ENCODE peak calls at places on chromosomes 3 and 15, in ten cellular contexts. O is pancreas, Y is SJSA1, Z is SK-N-SH, B is uterus, M is GM23338, T is mammary epithelial cell, R is thyroid gland, L is upper lobe of right lung, X is left lung. H is an unnamed sample. For H3K27me3 and H3K4me1, the result is how much of the 10 kb centered on the place peaks cover.

GRCh38 chr15:101147181-101147580 is 104.7 kb downstream of the CHSY1 start:
- DNase-seq in M (no peak), B (no peak), Z (no peak), L (no peak), T (no peak), X (peak), O (no peak), Y (no peak), R (no peak), H (no peak)

GRCh38 chr15:98522127-98522526 is 126.2 kb upstream of the IGF1R start:
- DNase-seq in X (no peak), Z (no peak), Y (no peak), M (no peak), T (no peak), O (no peak), R (no peak), L (no peak), B (no peak), H (no peak)

GRCh38 chr3:4835616-4836043 is 143.6 kb upstream of the BHLHE40 start:
- DNase-seq in R (no peak), M (no peak), X (no peak), O (no peak), Z (no peak), B (no peak), L (no peak), Y (no peak), T (peak), H (no peak)

GRCh38 chr3:37712918-37713819 is 148.5 kb upstream of the CTDSPL start:
- DNase-seq in R (peak), Y (no peak), O (no peak), M (no peak), L (no peak), B (peak), X (no peak), T (no peak), Z (no peak), H (peak)

GRCh38 chr15:100536733-100537132 is 8.0 kb upstream of the CERS3 start:
- DNase-seq in Y (no peak), M (no peak), Z (no peak), T (no peak), B (no peak), R (no peak), O (no peak), L (no peak), X (no peak), H (no peak)

GRCh38 chr15:38260077-38260476 is 7.4 kb downstream of the SPRED1 start:
- DNase-seq in L (no peak), R (no peak), Z (no peak), B (no peak), X (no peak), O (no peak), M (peak), T (no peak), Y (no peak), H (no peak)

GRCh38 chr3:49399467-49399866 is 12.3 kb downstream of the RHOA start:
- DNase-seq in R (no peak), B (no peak), Y (no peak), M (no peak), Z (no peak), T (no peak), L (no peak), X (no peak), O (no peak), H (no peak)

GRCh38 chr3:172560026-172560425 is 36.8 kb upstream of the TNFSF10 start:
- DNase-seq in Z (no peak), R (no peak), M (no peak), L (no peak), B (no peak), X (no peak), T (peak), Y (no peak), O (no peak), H (no peak)

GRCh38 chr3:38992117-38992779 is 59.5 kb downstream of the SCN11A start:
- DNase-seq in Z (no peak), Y (peak), L (no peak), M (no peak), T (peak), R (no peak), O (no peak), X (no peak), B (no peak), H (no peak)

GRCh38 chr15:90160781-90161727 is 40.1 kb upstream of the SEMA4B start:
- DNase-seq in B (peak), T (peak), R (peak), X (no peak), O (peak), M (peak), Y (no peak), Z (no peak), L (peak), H (no peak)

GRCh38 chr3:25673738-25674298 is 9.1 kb upstream of the TOP2B start:
- DNase-seq in T (no peak), O (no peak), R (no peak), L (no peak), Z (no peak), B (no peak), Y (no peak), X (no peak), M (no peak), H (no peak)

GRCh38 chr3:150146891-150147761 is 176.4 kb upstream of the PFN2 start:
- DNase-seq in M (no peak), R (peak), T (peak), L (no peak), O (no peak), Z (no peak), B (peak), Y (peak), X (no peak), H (no peak)

GRCh38 chr3:197417451-197417850 is 119.0 kb upstream of the DLG1 start:
- DNase-seq in Y (no peak), B (no peak), O (no peak), X (no peak), L (peak), T (peak), Z (no peak), M (no peak), R (no peak), H (no peak)

GRCh38 chr15:55695432-55695831 is 47.5 kb downstream of the PRTG start:
- DNase-seq in X (no peak), Z (no peak), O (no peak), R (no peak), L (no peak), Y (no peak), M (peak), T (no peak), B (no peak), H (no peak)

GRCh38 chr3:107910713-107911259 is 180.0 kb downstream of the CD47 start:
- DNase-seq in T (no peak), B (no peak), O (no peak), R (no peak), Z (no peak), X (no peak), M (no peak), Y (no peak), L (no peak), H (no peak)

GRCh38 chr3:156643729-156644389 is 30.5 kb upstream of the TIPARP start:
- DNase-seq in X (no peak), Y (no peak), M (peak), R (no peak), L (no peak), O (no peak), B (no peak), Z (no peak), T (no peak), H (no peak)

GRCh38 chr15:45199136-45199810 is 11.5 kb upstream of the SHF start:
- DNase-seq in B (no peak), Y (no peak), T (peak), X (no peak), M (peak), R (peak), O (no peak), L (no peak), Z (no peak), H (no peak)

GRCh38 chr15:98694153-98694552 is 45.8 kb downstream of the IGF1R start:
- DNase-seq in Z (no peak), O (no peak), B (no peak), M (no peak), L (no peak), Y (no peak), X (no peak), T (no peak), R (no peak), H (no peak)

GRCh38 chr3:158330820-158331219 is 220.9 kb downstream of the RSRC1 start:
- DNase-seq in T (peak), O (no peak), Y (no peak), R (no peak), L (no peak), M (no peak), Z (no peak), B (no peak), X (no peak), H (no peak)

GRCh38 chr15:29820802-29821160 is 1.5 kb downstream of the TJP1 start:
- DNase-seq in M (no peak), T (no peak), O (no peak), Z (no peak), L (no peak), X (no peak), R (no peak), B (no peak), Y (no peak), H (no peak)
- H3K27ac ChIP-seq in M (peak), T (peak), O (peak), Z (peak), L (peak), X (peak), R (no peak), B (peak), Y (peak), H (peak)

GRCh38 chr15:73442436-73442835 is 528 bp upstream of the REC114 start:
- DNase-seq in O (no peak), X (no peak), R (no peak), L (no peak), M (no peak), Z (no peak), Y (no peak), B (no peak), T (no peak), H (no peak)

GRCh38 chr15:73440571-73440970 is 2.4 kb upstream of the REC114 start:
- DNase-seq in T (no peak), M (no peak), L (no peak), Z (no peak), R (no peak), B (no peak), Y (no peak), O (no peak), X (no peak), H (no peak)

GRCh38 chr15:73433878-73434277 is 9.1 kb upstream of the REC114 start:
- DNase-seq in O (no peak), M (no peak), R (no peak), Z (no peak), X (no peak), Y (no peak), T (no peak), B (no peak), L (no peak), H (no peak)

GRCh38 chr15:73438651-73439050 is 4.3 kb upstream of the REC114 start:
- DNase-seq in B (no peak), M (no peak), Y (no peak), O (no peak), T (no peak), X (no peak), L (no peak), Z (no peak), R (no peak), H (no peak)

GRCh38 chr15:73437541-73438109 is 5.3 kb upstream of the REC114 start:
- DNase-seq in L (no peak), O (no peak), Z (no peak), M (no peak), X (no peak), Y (no peak), T (no peak), R (no peak), B (no peak), H (no peak)
- H3K27me3 ChIP-seq in L (under half), O (under half), Z (under half), M (under half), X (under half), Y (under half), T (under half), R (under half), B (under half), H (under half)

GRCh38 chr3:52090620-52091468 is 34.5 kb upstream of the DUSP7 start:
- DNase-seq in R (no peak), L (peak), X (peak), Y (no peak), M (peak), Z (no peak), T (no peak), O (no peak), B (no peak), H (no peak)
- H3K4me1 ChIP-seq in R (under half), L (under half), X (under half), Y (half or more), M (under half), Z (half or more), T (under half), O (under half), B (under half), H (under half)

GRCh38 chr3:105402287-105402801 is 35.6 kb downstream of the ALCAM start:
- DNase-seq in Z (no peak), R (no peak), X (peak), T (peak), Y (peak), O (no peak), L (no peak), M (no peak), B (no peak), H (no peak)
- H3K27ac ChIP-seq in Z (no peak), R (no peak), X (no peak), T (peak), Y (peak), O (no peak), L (no peak), M (no peak), B (no peak), H (no peak)

GRCh38 chr15:70189826-70190225 is 92.1 kb upstream of the TLE3 start:
- DNase-seq in B (no peak), L (no peak), Y (no peak), Z (no peak), O (no peak), X (no peak), M (no peak), T (no peak), R (no peak), H (no peak)
- H3K27me3 ChIP-seq in B (under half), L (under half), Y (under half), Z (under half), O (under half), X (under half), M (under half), T (under half), R (under half), H (under half)

GRCh38 chr3:159855599-159856495 is 132.8 kb upstream of the IL12A start:
- DNase-seq in X (no peak), Y (no peak), L (no peak), M (no peak), B (no peak), Z (peak), O (no peak), R (no peak), T (no peak), H (no peak)
- H3K4me1 ChIP-seq in X (under half), Y (under half), L (under half), M (under half), B (under half), Z (half or more), O (under half), R (under half), T (half or more), H (under half)

H was measured in ascending aorta.